ENCODE peak calls at places on chromosomes 11 and 22, in ten cellular contexts. C, E, S, V, Y, K, M, T, A and I are unnamed samples.

GRCh38 chr11:19595499-19595839 is 117.2 kb upstream of the NAV2 start:
- DNase-seq in C (peak), E (no peak), S (peak), V (no peak), Y (no peak), K (no peak), M (no peak), T (no peak), A (no peak), I (no peak)

GRCh38 chr11:119704849-119705248 is 24.2 kb downstream of the NECTIN1 start:
- DNase-seq in C (no peak), E (no peak), S (no peak), V (no peak), Y (no peak), K (no peak), M (no peak), T (no peak), A (no peak), I (no peak)

GRCh38 chr11:122656073-122656630 is 630 bp downstream of the UBASH3B start:
- DNase-seq in C (peak), E (no peak), S (peak), V (no peak), Y (no peak), K (peak), M (no peak), T (peak), A (peak), I (peak)

GRCh38 chr11:64750361-64751054 is 6.6 kb upstream of the RASGRP2 start:
- DNase-seq in C (no peak), E (no peak), S (no peak), V (no peak), Y (no peak), K (no peak), M (no peak), T (no peak), A (no peak), I (no peak)

GRCh38 chr22:19177164-19178064 is 1.1 kb downstream of the SLC25A1 start:
- DNase-seq in C (no peak), E (no peak), S (no peak), V (no peak), Y (no peak), K (no peak), M (no peak), T (no peak), A (no peak), I (no peak)

GRCh38 chr22:35914665-35915476 is 113.8 kb downstream of the RBFOX2 start:
- DNase-seq in C (peak), E (peak), S (peak), V (no peak), Y (peak), K (peak), M (no peak), T (peak), A (no peak), I (no peak)

GRCh38 chr11:57251491-57252104 is 14.5 kb upstream of the APLNR start:
- DNase-seq in C (peak), E (no peak), S (peak), V (no peak), Y (no peak), K (no peak), M (no peak), T (no peak), A (no peak), I (no peak)

GRCh38 chr11:86558219-86558618 is 114.2 kb downstream of the ME3 start:
- DNase-seq in C (no peak), E (no peak), S (no peak), V (no peak), Y (no peak), K (no peak), M (no peak), T (no peak), A (no peak), I (no peak)

GRCh38 chr11:61021661-61022212 is 50.3 kb downstream of the CD6 start:
- DNase-seq in C (no peak), E (no peak), S (no peak), V (peak), Y (no peak), K (no peak), M (peak), T (no peak), A (peak), I (no peak)

GRCh38 chr11:11786771-11787170 is 55.0 kb upstream of the USP47 start:
- DNase-seq in C (peak), E (peak), S (peak), V (no peak), Y (no peak), K (peak), M (no peak), T (peak), A (no peak), I (no peak)

GRCh38 chr22:28283025-28283654 is 364.1 kb upstream of the PITPNB start:
- DNase-seq in C (peak), E (no peak), S (peak), V (no peak), Y (no peak), K (no peak), M (no peak), T (no peak), A (no peak), I (no peak)